ENCODE peak calls at places on chromosomes 2 and 18, in six cellular contexts. L is cerebellar nuclear complex, C is SJSA1, U is A172, R is GM12891, G is neural crest cell. M is an unnamed sample.
A peak's percentile ranks its signal among the peaks of the same experiment; 100 is the strongest.

GRCh38 chr18:36031903-36032302 is 35.5 kb downstream of the RPRD1A start:
- DNase-seq in L (no peak), C (no peak), U (no peak), R (no peak), G (no peak), M (no peak)

GRCh38 chr2:135086222-135086621 is 34.1 kb downstream of the RAB3GAP1 start:
- DNase-seq in L (no peak), C (no peak), U (no peak), R (no peak), G (no peak), M (no peak)

GRCh38 chr2:171436307-171436706 is 2.3 kb downstream of the DCAF17 start:
- DNase-seq in L (no peak), C (no peak), U (peak; percentile 93), R (no peak), G (no peak), M (no peak)

GRCh38 chr2:45554764-45555163 is 56.3 kb downstream of the SRBD1 start:
- DNase-seq in L (no peak), C (no peak), U (no peak), R (no peak), G (no peak), M (no peak)

GRCh38 chr2:214497489-214497888 is 86.6 kb downstream of the VWC2L start:
- DNase-seq in L (no peak), C (no peak), U (no peak), R (no peak), G (no peak), M (no peak)

GRCh38 chr2:163182764-163183354 is 344.3 kb upstream of the KCNH7 start:
- DNase-seq in L (no peak), C (no peak), U (peak; percentile 28), R (no peak), G (no peak), M (peak; percentile 3)

GRCh38 chr2:113692698-113693428 is 63.6 kb downstream of the SLC35F5 start:
- DNase-seq in L (no peak), C (no peak), U (no peak), R (no peak), G (no peak), M (no peak)

GRCh38 chr2:67684991-67685390 is 287.9 kb downstream of the ETAA1 start:
- DNase-seq in L (no peak), C (no peak), U (no peak), R (no peak), G (no peak), M (no peak)

GRCh38 chr2:44707945-44708645 is 233.4 kb upstream of the SIX3 start:
- DNase-seq in L (no peak), C (no peak), U (no peak), R (no peak), G (no peak), M (peak; percentile 38)

GRCh38 chr2:71878626-71879508 is 268.8 kb downstream of the CYP26B1 start:
- DNase-seq in L (no peak), C (no peak), U (no peak), R (no peak), G (no peak), M (no peak)

GRCh38 chr2:237603718-237604362 is 13.3 kb upstream of the RAB17 start:
- DNase-seq in L (no peak), C (no peak), U (no peak), R (peak; percentile 54), G (no peak), M (peak; percentile 26)

GRCh38 chr2:881204-881918 is 69.3 kb upstream of the SNTG2 start:
- DNase-seq in L (no peak), C (peak; percentile 65), U (no peak), R (no peak), G (no peak), M (no peak)

GRCh38 chr2:169362346-169363026 is at the start of gene LRP2:
- DNase-seq in L (no peak), C (peak; percentile 41), U (no peak), R (peak; percentile 28), G (peak; percentile 58), M (no peak)

GRCh38 chr2:122539311-122539710 is 783.9 kb downstream of the TSN start:
- DNase-seq in L (no peak), C (no peak), U (no peak), R (no peak), G (no peak), M (no peak)

GRCh38 chr2:46632349-46632748 is 153.0 kb downstream of the TMEM247 start:
- DNase-seq in L (no peak), C (no peak), U (peak; percentile 70), R (no peak), G (no peak), M (no peak)

M was measured in HL-60.